ENCODE peak calls at places on chromosomes 12 and 14, in five cellular contexts. U is SK-MEL-5; C is A549; S is stimulated activated CD4-positive, alpha-beta T cell treated with anti-CD3 and anti-CD28 coated beads, TNF-alpha, amount 100 ng/mL, for 4 hours; E is NCI-H1436 treated with DMSO at 0.1 percent for 48 hours. T is an unnamed sample.

GRCh38 chr12:112342587-112342986 is 39.6 kb downstream of the HECTD4 start:
- DNase-seq in S (no peak), E (no peak), U (no peak), C (no peak), T (no peak)

GRCh38 chr12:31029916-31030562 is 43.6 kb upstream of the DDX11 start:
- DNase-seq in E (no peak), U (peak), C (no peak), S (no peak), T (peak)

GRCh38 chr14:49892301-49892635 is 614 bp upstream of the ARF6 start:
- DNase-seq in E (no peak), C (peak), S (peak), U (peak), T (no peak)

GRCh38 chr12:116361404-116362223 is 84.1 kb upstream of the MED13L start:
- DNase-seq in E (no peak), C (no peak), U (no peak), S (no peak), T (no peak)

GRCh38 chr12:119153477-119154434 is 25.0 kb upstream of the HSPB8 start:
- DNase-seq in S (no peak), C (no peak), E (no peak), U (no peak), T (peak)

GRCh38 chr12:22287056-22287455 is 47.5 kb downstream of the ST8SIA1 start:
- DNase-seq in E (no peak), S (no peak), U (no peak), C (no peak), T (no peak)

GRCh38 chr14:37637341-37637740 is 41.9 kb downstream of the TTC6 start:
- DNase-seq in U (no peak), C (no peak), S (no peak), E (no peak), T (no peak)

GRCh38 chr12:754238-754816 is 1.9 kb downstream of the WNK1 start:
- DNase-seq in C (no peak), E (no peak), U (no peak), S (no peak), T (peak)

GRCh38 chr14:91281346-91281745 is 36.8 kb upstream of the GPR68 start:
- DNase-seq in E (no peak), U (no peak), C (no peak), S (no peak), T (no peak)

GRCh38 chr14:89303452-89304435 is 113.3 kb downstream of the FOXN3 start:
- DNase-seq in S (no peak), U (peak), E (peak), C (no peak), T (peak)

GRCh38 chr12:94615284-94616216 is 34.8 kb downstream of the TMCC3 start:
- DNase-seq in C (peak), E (no peak), U (peak), S (no peak), T (peak)

GRCh38 chr14:94426526-94426925 is 26.1 kb downstream of the SERPINA11 start:
- DNase-seq in C (no peak), U (no peak), S (no peak), E (no peak), T (no peak)

GRCh38 chr12:122928033-122928890 is 32.3 kb upstream of the VPS37B start:
- DNase-seq in U (no peak), E (no peak), S (no peak), C (no peak), T (no peak)

GRCh38 chr14:99524804-99525698 is 43.8 kb downstream of the CCNK start:
- DNase-seq in E (no peak), S (no peak), U (peak), C (peak), T (peak)

GRCh38 chr12:69610729-69611128 is at the start of gene LRRC10:
- DNase-seq in E (no peak), S (no peak), U (no peak), C (no peak), T (peak)

GRCh38 chr14:61132894-61133293 is 148.2 kb downstream of the TMEM30B start:
- DNase-seq in E (no peak), U (no peak), S (no peak), C (no peak), T (no peak)

GRCh38 chr14:41629876-41630275 is 23.2 kb downstream of the LRFN5 start:
- DNase-seq in U (no peak), E (no peak), S (no peak), C (no peak), T (no peak)

GRCh38 chr14:99564256-99564902 is 39.6 kb downstream of the CCDC85C start:
- DNase-seq in E (no peak), C (no peak), U (no peak), S (no peak), T (peak)

GRCh38 chr12:120855823-120856589 is 48.2 kb downstream of the SPPL3 start:
- DNase-seq in U (no peak), E (no peak), S (no peak), C (no peak), T (no peak)

GRCh38 chr12:53328043-53328435 is 6.6 kb upstream of the AAAS start:
- DNase-seq in E (no peak), U (no peak), C (peak), S (no peak), T (no peak)

GRCh38 chr12:109727039-109727723 is 13.6 kb downstream of the FAM222A start:
- DNase-seq in E (no peak), U (peak), S (no peak), C (no peak), T (no peak)

GRCh38 chr12:31582155-31582554 is 8.8 kb downstream of the DENND5B start:
- DNase-seq in S (no peak), E (no peak), U (no peak), C (no peak), T (no peak)

GRCh38 chr12:93785262-93786010 is 108.3 kb downstream of the CRADD start:
- DNase-seq in C (peak), E (no peak), U (peak), S (peak), T (peak)

T was measured in cardiac muscle cell.